ENCODE peak calls at places on chromosomes 16 and 17, in five cellular contexts. One of them, this sample, is unnamed.

GRCh38 chr16:21156767-21157467 is 1.6 kb upstream of the LDAF1 start:
- DNase-seq in neuronal stem cell: peak; percentile 59
- DNase-seq in GM23338: peak; percentile 86
- DNase-seq in OCI-LY7: peak; percentile 56
- DNase-seq in astrocyte: peak; percentile 78
- DNase-seq in this sample: peak; percentile 63

GRCh38 chr17:69412336-69412735 is 2.2 kb upstream of the MAP2K6 start:
- DNase-seq in neuronal stem cell: no peak
- DNase-seq in GM23338: no peak
- DNase-seq in OCI-LY7: no peak
- DNase-seq in astrocyte: no peak
- DNase-seq in this sample: no peak

GRCh38 chr16:74107795-74108610 is 188.6 kb upstream of the PSMD7 start:
- DNase-seq in neuronal stem cell: peak; percentile 39
- DNase-seq in GM23338: peak; percentile 87
- DNase-seq in OCI-LY7: peak; percentile 53
- DNase-seq in astrocyte: no peak
- DNase-seq in this sample: peak; percentile 2

GRCh38 chr16:19696312-19696711 is 21.7 kb downstream of the KNOP1 start:
- DNase-seq in neuronal stem cell: no peak
- DNase-seq in GM23338: no peak
- DNase-seq in OCI-LY7: no peak
- DNase-seq in astrocyte: peak; percentile 89
- DNase-seq in this sample: peak; percentile 38

GRCh38 chr16:20976568-20976967 is 76.0 kb downstream of the LYRM1 start:
- DNase-seq in neuronal stem cell: no peak
- DNase-seq in GM23338: no peak
- DNase-seq in OCI-LY7: no peak
- DNase-seq in astrocyte: no peak
- DNase-seq in this sample: no peak

GRCh38 chr16:983044-984030 is 1.8 kb downstream of the SOX8 start:
- DNase-seq in neuronal stem cell: no peak
- DNase-seq in GM23338: peak; percentile 35
- DNase-seq in OCI-LY7: no peak
- DNase-seq in astrocyte: no peak
- DNase-seq in this sample: no peak

GRCh38 chr16:51376080-51376479 is 225.0 kb upstream of the SALL1 start:
- DNase-seq in neuronal stem cell: no peak
- DNase-seq in GM23338: no peak
- DNase-seq in OCI-LY7: no peak
- DNase-seq in astrocyte: no peak
- DNase-seq in this sample: no peak

GRCh38 chr17:10151667-10152496 is 46.5 kb downstream of the GAS7 start:
- DNase-seq in neuronal stem cell: no peak
- DNase-seq in GM23338: no peak
- DNase-seq in OCI-LY7: no peak
- DNase-seq in astrocyte: peak; percentile 18
- DNase-seq in this sample: no peak

GRCh38 chr17:48613862-48614694 is 1.0 kb downstream of the HOXB8 start:
- DNase-seq in neuronal stem cell: no peak
- DNase-seq in GM23338: peak; percentile 60
- DNase-seq in OCI-LY7: no peak
- DNase-seq in astrocyte: no peak
- DNase-seq in this sample: no peak

GRCh38 chr16:67170168-67170947 is at the start of gene NOL3:
- DNase-seq in neuronal stem cell: no peak
- DNase-seq in GM23338: peak; percentile 87
- DNase-seq in OCI-LY7: no peak
- DNase-seq in astrocyte: peak; percentile 66
- DNase-seq in this sample: peak; percentile 73

GRCh38 chr17:63361182-63361581 is 84.9 kb downstream of the CYB561 start:
- DNase-seq in neuronal stem cell: no peak
- DNase-seq in GM23338: no peak
- DNase-seq in OCI-LY7: no peak
- DNase-seq in astrocyte: no peak
- DNase-seq in this sample: no peak

GRCh38 chr16:14321542-14321941 is 250.4 kb downstream of the MRTFB start:
- DNase-seq in neuronal stem cell: no peak
- DNase-seq in GM23338: peak; percentile 20
- DNase-seq in OCI-LY7: no peak
- DNase-seq in astrocyte: no peak
- DNase-seq in this sample: peak; percentile 59

GRCh38 chr16:85145188-85145587 is 32.9 kb upstream of the CIBAR2 start:
- DNase-seq in neuronal stem cell: no peak
- DNase-seq in GM23338: no peak
- DNase-seq in OCI-LY7: no peak
- DNase-seq in astrocyte: no peak
- DNase-seq in this sample: no peak

GRCh38 chr17:51505450-51505849 is 245.1 kb downstream of the UTP18 start:
- DNase-seq in neuronal stem cell: no peak
- DNase-seq in GM23338: no peak
- DNase-seq in OCI-LY7: no peak
- DNase-seq in astrocyte: no peak
- DNase-seq in this sample: no peak

GRCh38 chr17:51087072-51087757 is 33.5 kb downstream of the SPAG9 start:
- DNase-seq in neuronal stem cell: no peak
- DNase-seq in GM23338: no peak
- DNase-seq in OCI-LY7: no peak
- DNase-seq in astrocyte: no peak
- DNase-seq in this sample: peak; percentile 52

GRCh38 chr17:77291591-77292386 is 151.0 kb downstream of the SEC14L1 start:
- DNase-seq in neuronal stem cell: no peak
- DNase-seq in GM23338: no peak
- DNase-seq in OCI-LY7: no peak
- DNase-seq in astrocyte: no peak
- DNase-seq in this sample: no peak

GRCh38 chr16:61421111-61421510 is 615.1 kb downstream of the CDH8 start:
- DNase-seq in neuronal stem cell: no peak
- DNase-seq in GM23338: no peak
- DNase-seq in OCI-LY7: no peak
- DNase-seq in astrocyte: no peak
- DNase-seq in this sample: no peak
- H3K4me3 ChIP-seq in neuronal stem cell: no peak overlapping the region
- H3K4me3 ChIP-seq in GM23338: no peak overlapping the region
- H3K4me3 ChIP-seq in OCI-LY7: no peak overlapping the region
- H3K4me3 ChIP-seq in astrocyte: no peak overlapping the region
- H3K4me3 ChIP-seq in this sample: no peak overlapping the region

GRCh38 chr17:81621494-81622230 is 15.2 kb downstream of the NPLOC4 start:
- DNase-seq in neuronal stem cell: no peak
- DNase-seq in GM23338: no peak
- DNase-seq in OCI-LY7: no peak
- DNase-seq in astrocyte: no peak
- DNase-seq in this sample: no peak
- H3K36me3 ChIP-seq in neuronal stem cell: peaks cover 81% of the 10 kb centered on the region
- H3K36me3 ChIP-seq in GM23338: peaks cover 56% of the 10 kb centered on the region
- H3K36me3 ChIP-seq in OCI-LY7: peaks cover 87% of the 10 kb centered on the region
- H3K36me3 ChIP-seq in astrocyte: peaks cover 43% of the 10 kb centered on the region
- H3K36me3 ChIP-seq in this sample: peaks cover 29% of the 10 kb centered on the region

DNA sequence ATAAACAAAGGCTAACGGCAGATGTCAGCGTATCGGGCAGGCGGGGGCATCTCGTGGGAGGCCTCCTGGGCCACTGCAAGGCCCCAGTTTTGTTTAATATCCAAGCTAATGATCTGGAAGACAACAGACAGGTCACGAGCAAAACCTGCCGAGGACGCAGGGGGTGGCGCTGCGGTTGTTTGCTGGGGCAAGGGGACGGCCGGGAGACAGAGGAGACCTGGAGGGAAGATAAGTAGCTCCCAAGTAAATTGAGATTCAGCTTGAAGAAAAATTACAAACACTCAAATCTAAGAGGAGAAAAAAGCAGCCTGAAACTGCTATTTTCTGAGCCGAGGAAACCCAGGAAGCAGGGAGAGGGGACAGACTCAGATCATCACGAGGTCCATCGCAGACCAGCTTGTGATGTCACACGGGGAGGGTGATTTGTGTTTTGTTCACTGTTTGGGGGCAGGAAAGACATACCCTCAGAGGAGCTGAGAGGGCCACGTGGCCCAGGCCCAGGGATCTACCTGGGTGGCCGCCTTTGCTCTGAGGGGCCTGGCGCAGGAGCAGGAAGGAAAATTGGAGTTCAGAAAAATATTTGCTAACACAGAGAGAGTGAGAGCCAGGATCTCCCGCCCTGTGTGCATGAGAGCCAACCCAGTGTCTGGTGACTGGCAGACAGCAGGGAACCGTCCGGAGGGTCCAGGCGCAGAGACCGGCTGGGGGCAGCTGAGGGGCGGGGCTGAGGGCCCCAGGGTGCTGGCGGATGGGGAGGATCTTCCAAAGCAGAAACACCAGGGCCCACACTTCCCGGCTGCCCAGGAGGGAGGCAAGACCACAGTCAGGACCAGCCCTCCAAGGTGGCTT is 52.9 kb downstream of the RBFOX3 start:
- DNase-seq in neuronal stem cell: no peak
- DNase-seq in GM23338: no peak
- DNase-seq in OCI-LY7: no peak
- DNase-seq in astrocyte: no peak
- DNase-seq in this sample: no peak
- H3K4me2 ChIP-seq in neuronal stem cell: no peak overlapping the region
- H3K4me2 ChIP-seq in GM23338: no peak overlapping the region
- H3K4me2 ChIP-seq in OCI-LY7: no peak overlapping the region
- H3K4me2 ChIP-seq in astrocyte: no peak overlapping the region
- H3K4me2 ChIP-seq in this sample: no peak overlapping the region

GRCh38 chr17:75252039-75252816 is 9.2 kb downstream of the GGA3 start:
- DNase-seq in neuronal stem cell: no peak
- DNase-seq in GM23338: no peak
- DNase-seq in OCI-LY7: no peak
- DNase-seq in astrocyte: no peak
- DNase-seq in this sample: no peak

GRCh38 chr17:75245011-75245410 is 16.4 kb downstream of the GGA3 start:
- DNase-seq in neuronal stem cell: no peak
- DNase-seq in GM23338: no peak
- DNase-seq in OCI-LY7: no peak
- DNase-seq in astrocyte: no peak
- DNase-seq in this sample: no peak

GRCh38 chr17:75246404-75246803 is 15.0 kb downstream of the GGA3 start:
- DNase-seq in neuronal stem cell: no peak
- DNase-seq in GM23338: no peak
- DNase-seq in OCI-LY7: no peak
- DNase-seq in astrocyte: no peak
- DNase-seq in this sample: no peak

GRCh38 chr17:75250009-75250471 is 11.4 kb downstream of the GGA3 start:
- DNase-seq in neuronal stem cell: no peak
- DNase-seq in GM23338: no peak
- DNase-seq in OCI-LY7: peak; percentile 50
- DNase-seq in astrocyte: no peak
- DNase-seq in this sample: no peak

GRCh38 chr17:75249564-75249963 is 11.8 kb downstream of the GGA3 start:
- DNase-seq in neuronal stem cell: no peak
- DNase-seq in GM23338: no peak
- DNase-seq in OCI-LY7: no peak
- DNase-seq in astrocyte: no peak
- DNase-seq in this sample: no peak
- H3K4me3 ChIP-seq in neuronal stem cell: no peak overlapping the region
- H3K4me3 ChIP-seq in GM23338: no peak overlapping the region
- H3K4me3 ChIP-seq in OCI-LY7: no peak overlapping the region
- H3K4me3 ChIP-seq in astrocyte: no peak overlapping the region
- H3K4me3 ChIP-seq in this sample: no peak overlapping the region

GRCh38 chr16:27539120-27539519 is 10.6 kb downstream of the GTF3C1 start:
- DNase-seq in neuronal stem cell: no peak
- DNase-seq in GM23338: no peak
- DNase-seq in OCI-LY7: no peak
- DNase-seq in astrocyte: no peak
- DNase-seq in this sample: no peak
- H3K36me3 ChIP-seq in neuronal stem cell: peaks cover 99% of the 10 kb centered on the region
- H3K36me3 ChIP-seq in GM23338: peaks cover 68% of the 10 kb centered on the region
- H3K36me3 ChIP-seq in OCI-LY7: peaks cover 96% of the 10 kb centered on the region
- H3K36me3 ChIP-seq in astrocyte: peaks cover 72% of the 10 kb centered on the region
- H3K36me3 ChIP-seq in this sample: peaks cover 33% of the 10 kb centered on the region

GRCh38 chr16:48082516-48082915 is 73.3 kb downstream of the ABCC12 start:
- DNase-seq in neuronal stem cell: no peak
- DNase-seq in GM23338: no peak
- DNase-seq in OCI-LY7: no peak
- DNase-seq in astrocyte: peak; percentile 90
- DNase-seq in this sample: no peak
- H3K4me2 ChIP-seq in neuronal stem cell: no peak overlapping the region
- H3K4me2 ChIP-seq in GM23338: no peak overlapping the region
- H3K4me2 ChIP-seq in OCI-LY7: no peak overlapping the region
- H3K4me2 ChIP-seq in astrocyte: peak overlapping the region; percentile 36
- H3K4me2 ChIP-seq in this sample: no peak overlapping the region

DNA sequence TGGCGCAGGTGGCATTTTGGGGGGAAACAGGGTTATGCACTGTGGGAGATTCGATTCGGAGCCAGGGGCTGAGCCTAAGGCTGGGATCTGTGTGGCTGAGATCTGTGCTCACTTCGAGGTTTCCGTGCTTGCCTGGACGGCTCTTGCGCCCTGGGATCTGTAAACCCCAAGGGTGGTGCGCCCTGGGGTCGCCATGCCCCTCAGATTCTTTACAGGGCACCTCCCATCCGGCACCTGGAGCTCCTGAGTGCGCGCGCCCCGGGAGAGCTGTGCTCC is 377 bp downstream of the SLC13A5 start:
- DNase-seq in neuronal stem cell: no peak
- DNase-seq in GM23338: no peak
- DNase-seq in OCI-LY7: no peak
- DNase-seq in astrocyte: no peak
- DNase-seq in this sample: no peak
- H3K4me3 ChIP-seq in neuronal stem cell: peak overlapping the region; percentile 81
- H3K4me3 ChIP-seq in GM23338: peak overlapping the region; percentile 73
- H3K4me3 ChIP-seq in OCI-LY7: no peak overlapping the region
- H3K4me3 ChIP-seq in astrocyte: no peak overlapping the region
- H3K4me3 ChIP-seq in this sample: no peak overlapping the region